ENCODE peak calls at places on chromosomes 2 and 18, in eight cellular contexts. G is DMS79 treated with DMSO at 0.1 percent for 48 hours, S is adrenal gland, C is GM12865, J is frontal cortex, K is adipocyte, O is AG08395, F is HTR-8/SVneo. T is an unnamed sample.

GRCh38 chr18:25795178-25795577 is 295.2 kb downstream of the SS18 start:
- DNase-seq in J (no peak), O (no peak), F (no peak), C (no peak), G (no peak), K (no peak), S (no peak), T (no peak)

GRCh38 chr18:77059294-77059916 is 73.2 kb downstream of the MBP start:
- DNase-seq in O (no peak), F (peak; percentile 28), G (peak; percentile 16), J (peak; percentile 54), S (no peak), K (peak; percentile 72), C (peak; percentile 83), T (no peak)

GRCh38 chr2:128155970-128156369 is 65.0 kb downstream of the UGGT1 start:
- DNase-seq in S (no peak), K (no peak), J (no peak), O (no peak), F (no peak), C (peak; percentile 44), G (no peak), T (no peak)

GRCh38 chr2:43057026-43057741 is 169.2 kb downstream of the ZFP36L2 start:
- DNase-seq in K (no peak), G (peak; percentile 76), J (peak; percentile 75), S (peak; percentile 79), C (no peak), F (peak; percentile 54), O (no peak), T (no peak)

GRCh38 chr2:149371476-149371875 is 41.1 kb downstream of the LYPD6 start:
- DNase-seq in K (no peak), G (no peak), O (no peak), J (no peak), S (no peak), C (no peak), F (no peak), T (no peak)

GRCh38 chr18:63999871-64000270 is 30.0 kb downstream of the SERPINB8 start:
- DNase-seq in O (no peak), F (no peak), C (no peak), S (no peak), G (no peak), J (no peak), K (no peak), T (no peak)

GRCh38 chr2:175010848-175011254 is 5.7 kb upstream of the CHN1 start:
- DNase-seq in J (no peak), G (peak; percentile 97), S (no peak), O (no peak), K (no peak), F (no peak), C (no peak), T (no peak)

GRCh38 chr2:212154392-212154791 is 384.2 kb downstream of the ERBB4 start:
- DNase-seq in C (no peak), G (peak; percentile 78), F (no peak), O (no peak), K (no peak), S (no peak), J (no peak), T (no peak)

GRCh38 chr2:164967781-164968228 is 12.5 kb upstream of the SLC38A11 start:
- DNase-seq in S (no peak), K (peak; percentile 54), G (no peak), C (no peak), O (peak; percentile 44), J (no peak), F (no peak), T (no peak)

GRCh38 chr2:128736689-128737545 is 418.2 kb upstream of the HS6ST1 start:
- DNase-seq in C (peak; percentile 71), S (peak; percentile 84), G (no peak), F (peak; percentile 78), K (peak; percentile 91), J (peak; percentile 76), O (peak; percentile 76), T (no peak)

GRCh38 chr2:235766206-235766794 is 272.5 kb downstream of the AGAP1 start:
- DNase-seq in F (peak; percentile 77), G (peak; percentile 58), S (peak; percentile 62), C (peak; percentile 69), J (peak; percentile 77), K (peak; percentile 94), O (peak; percentile 80), T (no peak)

GRCh38 chr2:36392854-36393253 is 37.3 kb downstream of the CRIM1 start:
- DNase-seq in F (no peak), K (no peak), S (no peak), J (no peak), G (no peak), O (no peak), C (no peak), T (no peak)

GRCh38 chr2:74702001-74702715 is 48.1 kb downstream of the SEMA4F start:
- DNase-seq in K (no peak), C (no peak), F (no peak), O (no peak), S (no peak), G (peak; percentile 84), J (no peak), T (no peak)

GRCh38 chr18:55407191-55407590 is 180.8 kb downstream of the TCF4 start:
- DNase-seq in S (no peak), F (no peak), C (no peak), K (no peak), O (no peak), J (no peak), G (peak; percentile 68), T (no peak)

GRCh38 chr2:69917854-69918253 is 2.9 kb downstream of the MXD1 start:
- DNase-seq in O (peak; percentile 74), G (no peak), K (peak; percentile 75), S (peak; percentile 46), J (no peak), F (peak; percentile 27), C (no peak), T (no peak)

GRCh38 chr2:169047253-169048250 is 16.4 kb upstream of the ABCB11 start:
- DNase-seq in J (no peak), K (no peak), G (no peak), F (no peak), C (no peak), O (no peak), S (no peak), T (no peak)

GRCh38 chr2:191748050-191748449 is 70.1 kb downstream of the NABP1 start:
- DNase-seq in G (no peak), S (no peak), K (peak; percentile 68), F (no peak), O (peak; percentile 17), J (no peak), C (peak; percentile 31), T (no peak)

GRCh38 chr2:133780997-133781513 is 212.8 kb upstream of the NCKAP5 start:
- DNase-seq in F (no peak), K (no peak), C (no peak), O (no peak), J (no peak), S (no peak), G (no peak), T (no peak)

GRCh38 chr2:31235504-31235902 is 1.6 kb downstream of the EHD3 start:
- DNase-seq in O (peak; percentile 85), J (no peak), C (no peak), K (peak; percentile 89), F (peak; percentile 69), S (peak; percentile 27), G (no peak), T (no peak)

GRCh38 chr18:46324556-46324955 is 220.4 kb downstream of the HAUS1 start:
- DNase-seq in S (no peak), F (peak; percentile 47), K (peak; percentile 48), O (peak; percentile 75), C (peak; percentile 21), J (no peak), G (peak; percentile 83), T (no peak)

GRCh38 chr2:79782540-79782939 is 269.7 kb downstream of the CTNNA2 start:
- DNase-seq in C (no peak), G (no peak), S (no peak), K (no peak), F (no peak), J (no peak), O (no peak), T (no peak)

GRCh38 chr18:74137920-74138538 is 9.6 kb downstream of the FBXO15 start:
- DNase-seq in S (no peak), K (no peak), J (no peak), C (no peak), O (no peak), G (no peak), F (no peak), T (no peak)

GRCh38 chr2:237677951-237678481 is 50.6 kb downstream of the LRRFIP1 start:
- DNase-seq in C (no peak), J (no peak), K (peak; percentile 79), F (no peak), S (no peak), G (no peak), O (peak; percentile 70), T (no peak)

GRCh38 chr2:70675862-70676261 is 92.1 kb downstream of the ADD2 start:
- DNase-seq in C (no peak), K (no peak), G (no peak), O (no peak), F (no peak), J (no peak), S (no peak), T (no peak)

GRCh38 chr2:126736133-126736874 is 80.3 kb downstream of the GYPC start:
- DNase-seq in G (no peak), S (no peak), F (no peak), J (no peak), K (no peak), C (peak; percentile 14), O (no peak), T (no peak)

GRCh38 chr2:15889800-15890498 is 50.4 kb upstream of the MYCN start:
- DNase-seq in J (no peak), F (no peak), G (no peak), O (no peak), C (peak; percentile 46), S (no peak), K (no peak), T (no peak)

GRCh38 chr2:72815655-72816268 is 10.1 kb downstream of the EXOC6B start:
- DNase-seq in K (no peak), G (no peak), F (no peak), C (no peak), O (no peak), S (peak; percentile 56), J (no peak), T (no peak)

GRCh38 chr2:230762317-230762896 is 49.8 kb downstream of the CAB39 start:
- DNase-seq in J (no peak), G (no peak), F (no peak), O (no peak), C (peak; percentile 60), K (peak; percentile 34), S (no peak), T (no peak)

GRCh38 chr2:167987558-167987957 is 259.8 kb downstream of the STK39 start:
- DNase-seq in K (no peak), J (no peak), G (no peak), S (no peak), O (no peak), C (no peak), F (no peak), T (no peak)

GRCh38 chr2:66717491-66717890 is 282.6 kb downstream of the MEIS1 start:
- DNase-seq in K (no peak), C (no peak), J (no peak), S (no peak), G (no peak), O (no peak), F (no peak), T (no peak)

GRCh38 chr2:240239325-240239724 is 98.9 kb upstream of the OTOS start:
- DNase-seq in C (no peak), G (no peak), F (no peak), O (no peak), K (no peak), J (no peak), S (no peak), T (no peak)

T was measured in T-helper 22 cell.